ENCODE peak calls at places on chromosome 12, in seven cellular contexts. Z is H9, L is left ventricle myocardium inferior, S is IMR-90, P is psoas muscle, C is colonic mucosa, M is SK-N-SH. X is an unnamed sample.

GRCh38 chr12:53761306-53761705 is 9.5 kb upstream of the CISTR start:
- DNase-seq in L (no peak), S (no peak), Z (no peak), M (no peak), C (no peak), P (no peak), X (no peak)

GRCh38 chr12:28059220-28059619 is 86.7 kb upstream of the PTHLH start:
- DNase-seq in M (no peak), P (no peak), L (no peak), C (no peak), Z (no peak), S (no peak), X (no peak)

GRCh38 chr12:50482566-50482965 is 22.2 kb upstream of the DIP2B start:
- DNase-seq in S (peak; percentile 29), Z (no peak), M (no peak), L (no peak), P (no peak), C (no peak), X (no peak)

GRCh38 chr12:8996682-8997405 is 7.5 kb downstream of the KLRG1 start:
- DNase-seq in C (no peak), M (no peak), Z (no peak), S (peak; percentile 49), P (no peak), L (no peak), X (no peak)

GRCh38 chr12:90510948-90511347 is 444.0 kb downstream of the CCER1 start:
- DNase-seq in Z (no peak), L (no peak), P (no peak), S (peak; percentile 76), C (no peak), M (no peak), X (no peak)

GRCh38 chr12:20212658-20213387 is 155.5 kb upstream of the PDE3A start:
- DNase-seq in M (peak; percentile 61), P (peak; percentile 84), L (peak; percentile 83), C (peak; percentile 66), Z (peak; percentile 93), S (peak; percentile 98), X (peak; percentile 53)

GRCh38 chr12:85781751-85782150 is 54.5 kb downstream of the RASSF9 start:
- DNase-seq in M (no peak), S (no peak), L (no peak), C (no peak), P (no peak), Z (no peak), X (no peak)

GRCh38 chr12:76206039-76206676 is 121.7 kb upstream of the NAP1L1 start:
- DNase-seq in S (no peak), Z (no peak), C (no peak), P (no peak), M (no peak), L (no peak), X (no peak)

GRCh38 chr12:116299064-116299463 is 21.6 kb upstream of the MED13L start:
- DNase-seq in L (no peak), C (no peak), S (no peak), P (no peak), M (no peak), Z (no peak), X (no peak)

GRCh38 chr12:117143008-117143532 is 43.9 kb upstream of the TESC start:
- DNase-seq in C (no peak), S (peak; percentile 83), Z (no peak), P (peak; percentile 24), L (no peak), M (peak; percentile 37), X (no peak)

GRCh38 chr12:69101505-69101904 is 137.9 kb upstream of the CPSF6 start:
- DNase-seq in Z (no peak), S (no peak), M (no peak), L (no peak), P (no peak), C (no peak), X (no peak)

GRCh38 chr12:75827061-75827460 is 204.5 kb downstream of the PHLDA1 start:
- DNase-seq in M (no peak), L (no peak), Z (no peak), C (no peak), S (no peak), P (no peak), X (no peak)

GRCh38 chr12:106774808-106775524 is 484 bp downstream of the RIC8B start:
- DNase-seq in C (no peak), L (peak; percentile 15), P (no peak), Z (no peak), S (no peak), M (peak; percentile 74), X (no peak)

GRCh38 chr12:113755098-113755497 is 211.0 kb downstream of the RBM19 start:
- DNase-seq in Z (no peak), C (no peak), L (no peak), P (no peak), S (no peak), M (no peak), X (no peak)

GRCh38 chr12:2324375-2324774 is 271.6 kb downstream of the CACNA1C start:
- DNase-seq in Z (no peak), M (no peak), C (peak; percentile 64), S (no peak), P (peak; percentile 82), L (no peak), X (no peak)

GRCh38 chr12:120089796-120090195 is 26.8 kb downstream of the RAB35 start:
- DNase-seq in M (no peak), Z (no peak), L (no peak), P (peak; percentile 17), C (no peak), S (no peak), X (no peak)

GRCh38 chr12:92411687-92412086 is 266.0 kb upstream of the BTG1 start:
- DNase-seq in L (no peak), S (no peak), P (no peak), C (no peak), M (peak; percentile 24), Z (no peak), X (no peak)

GRCh38 chr12:105814283-105814682 is 324.5 kb downstream of the NUAK1 start:
- DNase-seq in Z (no peak), S (no peak), L (no peak), M (no peak), C (no peak), P (no peak), X (no peak)

GRCh38 chr12:109309441-109310246 is 560 bp upstream of the FOXN4 start:
- DNase-seq in C (no peak), M (peak; percentile 81), P (no peak), L (no peak), Z (no peak), S (no peak), X (no peak)

GRCh38 chr12:25708661-25709060 is 155.6 kb upstream of the LMNTD1 start:
- DNase-seq in M (no peak), Z (no peak), S (no peak), C (no peak), P (no peak), L (no peak), X (no peak)

GRCh38 chr12:25705256-25705655 is 152.2 kb upstream of the LMNTD1 start:
- DNase-seq in P (no peak), Z (no peak), M (no peak), C (no peak), L (no peak), S (no peak), X (no peak)

GRCh38 chr12:25710149-25710548 is 157.1 kb upstream of the LMNTD1 start:
- DNase-seq in P (no peak), L (no peak), Z (no peak), M (no peak), S (no peak), C (no peak), X (no peak)

GRCh38 chr12:25702553-25702952 is 149.5 kb upstream of the LMNTD1 start:
- DNase-seq in M (no peak), P (no peak), L (no peak), Z (no peak), C (no peak), S (no peak), X (no peak)

GRCh38 chr12:25707056-25707455 is 154.0 kb upstream of the LMNTD1 start:
- DNase-seq in P (no peak), S (no peak), Z (no peak), L (no peak), M (no peak), C (no peak), X (no peak)
- H3K9me3 ChIP-seq in P (no peaks in the 10 kb centered on the region), S (peaks cover 13% of the 10 kb centered on the region), Z (peaks cover 16% of the 10 kb centered on the region), L (peaks cover 48% of the 10 kb centered on the region), M (no peaks in the 10 kb centered on the region), C (no peaks in the 10 kb centered on the region), X (peaks cover 9% of the 10 kb centered on the region)

DNA sequence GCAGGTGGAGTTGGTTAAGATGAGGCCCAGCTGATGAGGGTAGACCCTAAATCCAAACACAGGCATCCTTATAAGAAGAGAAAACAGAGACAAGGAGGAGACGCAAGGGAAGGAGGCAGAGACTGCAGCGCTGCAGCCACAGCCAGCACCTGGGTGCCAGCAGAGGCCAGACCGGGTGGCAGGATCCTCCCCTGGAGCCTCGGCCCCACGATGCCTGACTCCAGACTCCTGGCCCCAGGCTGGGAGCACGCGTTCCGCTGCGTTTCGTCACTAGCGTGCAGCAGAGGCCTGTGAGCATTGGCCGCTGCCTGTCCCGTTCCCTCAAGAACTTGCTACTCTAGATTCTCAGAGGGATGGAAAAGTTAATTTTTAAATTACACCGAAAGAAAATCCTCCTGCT is 57.8 kb upstream of the FBRSL1 start:
- DNase-seq in C (no peak), S (no peak), L (no peak), Z (no peak), M (no peak), P (no peak), X (no peak)
- H3K27me3 ChIP-seq in C (no peaks in the 10 kb centered on the region), S (peaks cover 37% of the 10 kb centered on the region), L (peaks cover 93% of the 10 kb centered on the region), Z (peaks cover 14% of the 10 kb centered on the region), M (peaks cover 14% of the 10 kb centered on the region), P (no peaks in the 10 kb centered on the region), X (no peaks in the 10 kb centered on the region)

GRCh38 chr12:32261638-32262037 is 137.7 kb upstream of the FGD4 start:
- DNase-seq in S (no peak), P (no peak), C (no peak), Z (peak; percentile 65), M (no peak), L (no peak), X (no peak)

GRCh38 chr12:32265461-32265860 is 133.9 kb upstream of the FGD4 start:
- DNase-seq in P (no peak), Z (no peak), S (no peak), M (no peak), C (no peak), L (no peak), X (no peak)

GRCh38 chr12:32264995-32265394 is 134.4 kb upstream of the FGD4 start:
- DNase-seq in L (no peak), M (no peak), Z (no peak), S (peak; percentile 68), P (no peak), C (no peak), X (no peak)

GRCh38 chr12:32266756-32267155 is 132.6 kb upstream of the FGD4 start:
- DNase-seq in M (no peak), S (no peak), L (no peak), C (no peak), P (no peak), Z (no peak), X (no peak)

DNA sequence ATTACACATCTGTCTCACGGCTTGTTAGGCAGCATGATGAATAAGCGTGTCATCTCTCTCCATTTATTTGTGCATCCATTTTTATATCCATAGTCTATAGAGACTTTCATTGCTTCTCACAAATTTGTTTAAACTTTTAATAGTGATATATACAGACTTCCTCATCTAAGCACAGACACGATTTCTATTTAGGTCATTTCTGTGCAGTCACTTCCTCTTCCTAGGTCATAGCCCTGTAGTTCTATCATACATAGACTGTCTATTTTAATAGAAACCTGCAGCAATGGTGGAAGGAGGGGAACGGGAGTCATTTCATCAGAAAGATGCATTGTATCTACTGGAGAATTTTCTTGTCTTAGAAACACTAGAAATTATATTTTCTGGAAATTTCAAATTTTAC is 133.4 kb upstream of the FGD4 start:
- DNase-seq in S (no peak), P (no peak), Z (no peak), M (no peak), L (no peak), C (no peak), X (no peak)
- TF ChIP-seq CTCF in S (no peak), P (no peak), Z (no peak), M (no peak), L (no peak), C (no peak), X (no peak)

GRCh38 chr12:38139456-38139855 is 177.1 kb upstream of the ALG10B start:
- DNase-seq in C (no peak), P (no peak), S (no peak), Z (no peak), M (no peak), L (no peak), X (no peak)
- H3K9me3 ChIP-seq in C (no peaks in the 10 kb centered on the region), P (no peaks in the 10 kb centered on the region), S (no peaks in the 10 kb centered on the region), Z (peaks cover 80% of the 10 kb centered on the region), M (no peaks in the 10 kb centered on the region), L (no peaks in the 10 kb centered on the region), X (no peaks in the 10 kb centered on the region)

X was measured in thoracic aorta.